ENCODE peak calls at places on chromosomes 16 and 17, in nine cellular contexts. B is sigmoid colon, C is Panc1, S is GM23338, L is GM12891, Y is esophagus muscularis mucosa, P is stomach, U is K562, M is breast epithelium. A is an unnamed sample.

GRCh38 chr17:50768348-50768761 is 1.0 kb upstream of the ANKRD40CL start:
- DNase-seq in B (no peak), C (no peak), S (peak), L (no peak), Y (peak), P (peak), U (no peak), M (peak), A (no peak)

GRCh38 chr17:38773258-38773657 is 20.7 kb downstream of the PSMB3 start:
- DNase-seq in B (no peak), C (no peak), S (no peak), L (no peak), Y (no peak), P (no peak), U (no peak), M (no peak), A (no peak)

GRCh38 chr17:47801176-47801765 is 20.3 kb downstream of the OSBPL7 start:
- DNase-seq in B (no peak), C (no peak), S (no peak), L (peak), Y (no peak), P (peak), U (no peak), M (no peak), A (no peak)

GRCh38 chr17:1035546-1036170 is 38.7 kb downstream of the TIMM22 start:
- DNase-seq in B (no peak), C (no peak), S (no peak), L (no peak), Y (no peak), P (no peak), U (no peak), M (no peak), A (no peak)

GRCh38 chr16:57372372-57373116 is at the start of gene CX3CL1:
- DNase-seq in B (peak), C (no peak), S (peak), L (no peak), Y (no peak), P (peak), U (no peak), M (peak), A (no peak)

GRCh38 chr17:19570497-19571151 is 37.0 kb downstream of the SLC47A1 start:
- DNase-seq in B (no peak), C (no peak), S (no peak), L (no peak), Y (no peak), P (no peak), U (no peak), M (no peak), A (no peak)

GRCh38 chr17:74750039-74750326 is 1.6 kb downstream of the NHERF1 start:
- DNase-seq in B (no peak), C (no peak), S (no peak), L (no peak), Y (no peak), P (no peak), U (no peak), M (no peak), A (no peak)

GRCh38 chr16:66198641-66199040 is 167.8 kb upstream of the CDH5 start:
- DNase-seq in B (no peak), C (no peak), S (no peak), L (no peak), Y (no peak), P (no peak), U (no peak), M (no peak), A (no peak)

GRCh38 chr16:67647111-67647651 is 2.2 kb downstream of the CARMIL2 start:
- DNase-seq in B (no peak), C (no peak), S (peak), L (no peak), Y (no peak), P (no peak), U (no peak), M (no peak), A (no peak)

GRCh38 chr17:4969551-4970231 is 2.1 kb upstream of the SPAG7 start:
- DNase-seq in B (peak), C (no peak), S (no peak), L (no peak), Y (no peak), P (no peak), U (no peak), M (no peak), A (no peak)

GRCh38 chr16:69762843-69763556 is 868 bp downstream of the WWP2 start:
- DNase-seq in B (no peak), C (no peak), S (no peak), L (no peak), Y (no peak), P (no peak), U (no peak), M (no peak), A (no peak)

GRCh38 chr17:46059457-46059856 is 60.4 kb downstream of the STH start:
- DNase-seq in B (no peak), C (no peak), S (no peak), L (no peak), Y (no peak), P (no peak), U (no peak), M (no peak), A (no peak)

GRCh38 chr17:46060461-46060860 is 61.4 kb downstream of the STH start:
- DNase-seq in B (no peak), C (no peak), S (no peak), L (no peak), Y (no peak), P (no peak), U (no peak), M (no peak), A (no peak)

GRCh38 chr17:46057366-46057765 is 58.3 kb downstream of the STH start:
- DNase-seq in B (no peak), C (no peak), S (no peak), L (no peak), Y (no peak), P (no peak), U (no peak), M (no peak), A (no peak)

GRCh38 chr17:46053911-46054534 is 55.0 kb downstream of the STH start:
- DNase-seq in B (no peak), C (no peak), S (no peak), L (no peak), Y (no peak), P (no peak), U (no peak), M (no peak), A (no peak)

GRCh38 chr17:46056800-46057304 is 57.8 kb downstream of the STH start:
- DNase-seq in B (no peak), C (no peak), S (peak), L (no peak), Y (no peak), P (no peak), U (no peak), M (no peak), A (no peak)
- TF ChIP-seq POLR2AphosphoS5 in B (no peak), C (no peak), S (no peak), L (no peak), Y (no peak), P (no peak), U (no peak), M (no peak), A (no peak)

GRCh38 chr17:48928876-48929811 is 15.5 kb downstream of the SNF8 start:
- DNase-seq in B (no peak), C (no peak), S (no peak), L (no peak), Y (no peak), P (no peak), U (no peak), M (no peak), A (no peak)
- TF ChIP-seq POLR2AphosphoS5 in B (no peak), C (peak), S (no peak), L (peak), Y (peak), P (no peak), U (peak), M (no peak), A (peak)

GRCh38 chr16:12412252-12412651 is 391.4 kb downstream of the CPPED1 start:
- DNase-seq in B (no peak), C (no peak), S (no peak), L (no peak), Y (no peak), P (no peak), U (no peak), M (no peak), A (no peak)
- TF ChIP-seq POLR2AphosphoS5 in B (no peak), C (no peak), S (no peak), L (no peak), Y (no peak), P (no peak), U (no peak), M (no peak), A (no peak)

GRCh38 chr17:41024702-41025101 is 2.3 kb downstream of the KRTAP1-5 start:
- DNase-seq in B (no peak), C (no peak), S (no peak), L (no peak), Y (no peak), P (no peak), U (no peak), M (no peak), A (no peak)

GRCh38 chr17:41026668-41027471 is at the start of gene KRTAP1-5:
- DNase-seq in B (no peak), C (no peak), S (no peak), L (no peak), Y (no peak), P (no peak), U (no peak), M (no peak), A (no peak)

GRCh38 chr17:41029633-41030245 is at the start of gene KRTAP1-4:
- DNase-seq in B (no peak), C (no peak), S (no peak), L (no peak), Y (no peak), P (no peak), U (no peak), M (no peak), A (no peak)
- TF ChIP-seq POLR2AphosphoS5 in B (no peak), C (no peak), S (no peak), L (no peak), Y (no peak), P (no peak), U (no peak), M (no peak), A (no peak)

GRCh38 chr17:72414967-72415853 is 294.4 kb downstream of the SOX9 start:
- DNase-seq in B (no peak), C (no peak), S (no peak), L (no peak), Y (no peak), P (no peak), U (no peak), M (no peak), A (no peak)

GRCh38 chr17:72417627-72418026 is 296.8 kb downstream of the SOX9 start:
- DNase-seq in B (no peak), C (no peak), S (no peak), L (no peak), Y (no peak), P (no peak), U (no peak), M (no peak), A (no peak)

GRCh38 chr17:72414032-72414396 is 293.2 kb downstream of the SOX9 start:
- DNase-seq in B (no peak), C (no peak), S (no peak), L (no peak), Y (no peak), P (no peak), U (no peak), M (no peak), A (no peak)

GRCh38 chr17:72416905-72417304 is 296.1 kb downstream of the SOX9 start:
- DNase-seq in B (no peak), C (no peak), S (no peak), L (no peak), Y (no peak), P (no peak), U (no peak), M (no peak), A (no peak)

GRCh38 chr17:72416054-72416691 is 295.4 kb downstream of the SOX9 start:
- DNase-seq in B (no peak), C (no peak), S (peak), L (no peak), Y (no peak), P (no peak), U (no peak), M (no peak), A (peak)
- TF ChIP-seq POLR2AphosphoS5 in B (no peak), C (no peak), S (no peak), L (no peak), Y (no peak), P (no peak), U (no peak), M (no peak), A (no peak)

GRCh38 chr17:2395258-2396170 is 5.3 kb downstream of the MNT start:
- DNase-seq in B (peak), C (no peak), S (no peak), L (no peak), Y (no peak), P (no peak), U (no peak), M (no peak), A (no peak)
- TF ChIP-seq POLR2AphosphoS5 in B (peak), C (no peak), S (no peak), L (no peak), Y (no peak), P (no peak), U (no peak), M (no peak), A (no peak)

GRCh38 chr17:45666046-45666600 is 118.0 kb upstream of the CRHR1 start:
- DNase-seq in B (no peak), C (no peak), S (peak), L (no peak), Y (no peak), P (no peak), U (no peak), M (no peak), A (no peak)
- TF ChIP-seq POLR2AphosphoS5 in B (no peak), C (no peak), S (no peak), L (no peak), Y (no peak), P (no peak), U (no peak), M (no peak), A (no peak)

GRCh38 chr17:6384481-6384880 is 50.4 kb downstream of the AIPL1 start:
- DNase-seq in B (no peak), C (no peak), S (no peak), L (no peak), Y (peak), P (no peak), U (no peak), M (no peak), A (no peak)
- TF ChIP-seq POLR2AphosphoS5 in B (no peak), C (no peak), S (no peak), L (no peak), Y (no peak), P (no peak), U (no peak), M (no peak), A (no peak)

DNA sequence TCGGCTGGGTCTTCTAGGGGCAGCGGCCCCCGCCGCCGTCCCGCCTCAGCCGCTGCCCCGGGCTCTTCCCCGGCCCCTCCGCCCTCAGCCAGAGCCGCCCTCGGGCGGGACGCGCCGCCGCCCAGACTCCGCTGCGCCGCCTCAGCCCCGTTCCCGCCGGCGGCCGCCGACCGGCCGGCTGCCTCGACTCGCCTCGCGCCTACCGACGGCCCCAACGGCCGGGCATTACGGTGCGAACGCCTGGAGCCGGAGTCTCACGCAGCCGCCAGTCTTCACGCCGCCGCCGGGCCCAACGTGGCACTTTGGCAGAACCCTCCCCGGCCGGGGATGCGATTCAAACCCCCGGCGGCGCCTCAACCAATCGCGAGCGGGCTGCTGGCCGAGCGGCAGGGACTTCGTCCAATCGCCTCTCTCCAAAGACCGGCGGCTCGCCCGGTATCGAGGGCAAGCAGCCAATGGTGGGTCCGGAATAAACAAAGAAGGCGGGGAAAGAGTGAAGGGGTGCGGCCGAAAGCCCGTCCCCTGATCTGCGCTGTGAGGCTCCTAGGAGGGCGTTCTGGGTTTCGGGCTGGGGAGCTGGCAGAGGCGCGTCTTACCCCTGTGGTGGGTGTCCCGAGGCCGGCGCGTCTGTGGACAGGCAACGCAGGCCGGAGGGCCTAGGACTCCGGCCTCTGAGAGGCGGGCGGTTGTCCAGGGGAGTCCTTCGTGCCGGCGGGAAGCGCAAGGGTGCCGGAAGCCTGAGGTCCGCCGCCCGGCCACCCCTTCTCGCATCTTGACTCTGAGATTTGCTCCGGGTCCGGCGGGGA is at the start of gene CDR2:
- DNase-seq in B (peak), C (peak), S (peak), L (peak), Y (peak), P (peak), U (peak), M (peak), A (peak)
- TF ChIP-seq POLR2AphosphoS5 in B (peak), C (peak), S (peak), L (peak), Y (peak), P (peak), U (peak), M (peak), A (peak)

DNA sequence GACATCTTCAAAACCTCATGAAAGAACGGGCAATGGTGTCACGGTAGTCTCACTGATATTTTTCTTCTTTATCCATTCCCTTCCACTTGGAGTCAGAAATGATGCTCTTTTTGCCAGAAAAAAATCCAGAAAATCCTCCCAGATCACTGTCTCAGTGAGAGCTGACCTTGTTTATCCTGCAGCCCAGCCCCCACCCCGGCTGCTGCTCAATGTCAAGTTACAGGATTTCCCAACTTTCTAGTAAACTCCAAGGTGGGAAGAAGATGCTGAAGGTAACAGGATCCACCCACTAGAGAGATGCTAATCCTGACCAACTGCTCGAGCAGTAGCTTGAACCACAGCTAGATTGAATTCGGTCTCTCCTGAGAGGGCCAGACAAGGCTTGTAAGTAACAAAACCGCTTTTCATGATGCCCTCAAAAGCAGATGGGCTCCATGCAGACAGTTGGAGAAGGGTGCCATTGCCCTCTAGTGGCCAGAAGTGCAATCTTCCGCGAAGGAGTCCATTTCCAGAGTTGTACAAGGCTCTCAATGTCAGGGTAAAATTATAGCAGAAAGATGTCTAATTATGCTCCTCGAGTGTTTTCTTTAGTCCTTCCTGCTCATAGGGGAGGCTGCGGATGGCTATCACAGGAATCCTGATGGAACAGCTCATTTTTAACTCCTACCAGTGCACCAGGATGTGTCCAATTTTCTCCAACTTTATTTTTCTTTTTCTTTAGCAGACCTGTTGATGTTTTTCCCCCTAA is 4.0 kb downstream of the CDH11 start:
- DNase-seq in B (peak), C (peak), S (peak), L (no peak), Y (peak), P (peak), U (peak), M (no peak), A (peak)
- TF ChIP-seq POLR2AphosphoS5 in B (peak), C (no peak), S (no peak), L (no peak), Y (no peak), P (peak), U (no peak), M (no peak), A (no peak)

A was measured in GM12878.